ENCODE peak calls at places on chromosomes 7 and 10, in five cellular contexts. One of them, this sample, is unnamed.

GRCh38 chr7:106858618-106859532 is 6.2 kb upstream of the PIK3CG start:
- DNase-seq in IMR-90: no peak
- DNase-seq in cardiac muscle cell: peak; percentile 52
- DNase-seq in spleen: peak; percentile 76
- DNase-seq in pancreas: no peak
- DNase-seq in this sample: no peak

GRCh38 chr7:102203218-102203617 is 83.5 kb upstream of the SH2B2 start:
- DNase-seq in pancreas: no peak
- DNase-seq in spleen: no peak
- DNase-seq in cardiac muscle cell: no peak
- DNase-seq in IMR-90: no peak
- DNase-seq in this sample: no peak

GRCh38 chr10:86349474-86349873 is 17.1 kb downstream of the GRID1 start:
- DNase-seq in spleen: peak; percentile 43
- DNase-seq in cardiac muscle cell: peak; percentile 23
- DNase-seq in IMR-90: no peak
- DNase-seq in pancreas: no peak
- DNase-seq in this sample: peak; percentile 68

GRCh38 chr7:36312915-36313334 is 76.7 kb upstream of the ANLN start:
- DNase-seq in spleen: peak; percentile 59
- DNase-seq in cardiac muscle cell: no peak
- DNase-seq in IMR-90: no peak
- DNase-seq in pancreas: no peak
- DNase-seq in this sample: no peak

GRCh38 chr10:43899224-43899959 is 250.7 kb upstream of the ZNF32 start:
- DNase-seq in cardiac muscle cell: no peak
- DNase-seq in pancreas: peak; percentile 15
- DNase-seq in spleen: no peak
- DNase-seq in IMR-90: no peak
- DNase-seq in this sample: no peak

GRCh38 chr10:44950326-44951225 is 9.0 kb upstream of the RASSF4 start:
- DNase-seq in cardiac muscle cell: no peak
- DNase-seq in pancreas: no peak
- DNase-seq in IMR-90: no peak
- DNase-seq in spleen: peak; percentile 61
- DNase-seq in this sample: no peak

GRCh38 chr10:34664706-34665105 is 150.4 kb downstream of the PARD3 start:
- DNase-seq in cardiac muscle cell: no peak
- DNase-seq in pancreas: no peak
- DNase-seq in spleen: no peak
- DNase-seq in IMR-90: no peak
- DNase-seq in this sample: no peak

GRCh38 chr10:117139581-117140524 is 1.8 kb upstream of the VAX1 start:
- DNase-seq in cardiac muscle cell: no peak
- DNase-seq in pancreas: no peak
- DNase-seq in IMR-90: no peak
- DNase-seq in spleen: no peak
- DNase-seq in this sample: no peak

GRCh38 chr7:44056681-44057080 is 8.7 kb downstream of the PGAM2 start:
- DNase-seq in IMR-90: no peak
- DNase-seq in spleen: peak; percentile 68
- DNase-seq in cardiac muscle cell: no peak
- DNase-seq in pancreas: no peak
- DNase-seq in this sample: peak; percentile 21

GRCh38 chr10:98384531-98385133 is 30.4 kb downstream of the PYROXD2 start:
- DNase-seq in IMR-90: no peak
- DNase-seq in spleen: no peak
- DNase-seq in pancreas: no peak
- DNase-seq in cardiac muscle cell: no peak
- DNase-seq in this sample: no peak

GRCh38 chr10:131681122-131681521 is 219.7 kb upstream of the PPP2R2D start:
- DNase-seq in cardiac muscle cell: no peak
- DNase-seq in pancreas: no peak
- DNase-seq in IMR-90: no peak
- DNase-seq in spleen: peak; percentile 67
- DNase-seq in this sample: no peak

GRCh38 chr7:157576415-157576814 is 239.6 kb downstream of the DNAJB6 start:
- DNase-seq in spleen: peak; percentile 93
- DNase-seq in pancreas: peak; percentile 14
- DNase-seq in IMR-90: no peak
- DNase-seq in cardiac muscle cell: no peak
- DNase-seq in this sample: no peak

GRCh38 chr7:12722720-12723241 is 35.3 kb downstream of the ARL4A start:
- DNase-seq in pancreas: no peak
- DNase-seq in spleen: no peak
- DNase-seq in IMR-90: peak; percentile 5
- DNase-seq in cardiac muscle cell: no peak
- DNase-seq in this sample: no peak

GRCh38 chr7:137151056-137151731 is 192.3 kb downstream of the PTN start:
- DNase-seq in pancreas: no peak
- DNase-seq in cardiac muscle cell: peak; percentile 53
- DNase-seq in spleen: no peak
- DNase-seq in IMR-90: peak; percentile 94
- DNase-seq in this sample: no peak

GRCh38 chr7:30845426-30846135 is 66.1 kb upstream of the AQP1 start:
- DNase-seq in pancreas: no peak
- DNase-seq in spleen: peak; percentile 65
- DNase-seq in cardiac muscle cell: peak; percentile 57
- DNase-seq in IMR-90: peak; percentile 65
- DNase-seq in this sample: no peak

GRCh38 chr10:97726636-97727178 is 10.2 kb upstream of the ZFYVE27 start:
- DNase-seq in cardiac muscle cell: peak; percentile 79
- DNase-seq in spleen: peak; percentile 34
- DNase-seq in IMR-90: peak; percentile 85
- DNase-seq in pancreas: no peak
- DNase-seq in this sample: peak; percentile 29

GRCh38 chr7:129530881-129531391 is 28.6 kb downstream of the SMKR1 start:
- DNase-seq in IMR-90: peak; percentile 80
- DNase-seq in pancreas: no peak
- DNase-seq in cardiac muscle cell: peak; percentile 37
- DNase-seq in spleen: peak; percentile 6
- DNase-seq in this sample: no peak

GRCh38 chr7:24152907-24153513 is 131.0 kb upstream of the NPY start:
- DNase-seq in cardiac muscle cell: no peak
- DNase-seq in pancreas: no peak
- DNase-seq in IMR-90: no peak
- DNase-seq in spleen: no peak
- DNase-seq in this sample: no peak

GRCh38 chr7:36852017-36852416 is 127.7 kb upstream of the AOAH start:
- DNase-seq in pancreas: no peak
- DNase-seq in IMR-90: no peak
- DNase-seq in spleen: no peak
- DNase-seq in cardiac muscle cell: peak; percentile 12
- DNase-seq in this sample: no peak

GRCh38 chr7:38451840-38452239 is 178.4 kb upstream of the TARP start:
- DNase-seq in pancreas: no peak
- DNase-seq in IMR-90: peak; percentile 62
- DNase-seq in spleen: no peak
- DNase-seq in cardiac muscle cell: peak; percentile 72
- DNase-seq in this sample: no peak

GRCh38 chr7:102236592-102237287 is 49.9 kb upstream of the SH2B2 start:
- DNase-seq in spleen: peak; percentile 81
- DNase-seq in pancreas: peak; percentile 43
- DNase-seq in cardiac muscle cell: peak; percentile 77
- DNase-seq in IMR-90: peak; percentile 56
- DNase-seq in this sample: peak; percentile 81

GRCh38 chr7:28083998-28084985 is 96.3 kb downstream of the JAZF1 start:
- DNase-seq in spleen: no peak
- DNase-seq in IMR-90: no peak
- DNase-seq in cardiac muscle cell: no peak
- DNase-seq in pancreas: no peak
- DNase-seq in this sample: no peak

GRCh38 chr7:10401793-10402192 is 571.9 kb upstream of the PHF14 start:
- DNase-seq in spleen: no peak
- DNase-seq in pancreas: no peak
- DNase-seq in cardiac muscle cell: no peak
- DNase-seq in IMR-90: no peak
- DNase-seq in this sample: no peak
- H3K4me3 ChIP-seq in spleen: no peak overlapping the region
- H3K4me3 ChIP-seq in pancreas: no peak overlapping the region
- H3K4me3 ChIP-seq in cardiac muscle cell: no peak overlapping the region
- H3K4me3 ChIP-seq in IMR-90: no peak overlapping the region
- H3K4me3 ChIP-seq in this sample: no peak overlapping the region

DNA sequence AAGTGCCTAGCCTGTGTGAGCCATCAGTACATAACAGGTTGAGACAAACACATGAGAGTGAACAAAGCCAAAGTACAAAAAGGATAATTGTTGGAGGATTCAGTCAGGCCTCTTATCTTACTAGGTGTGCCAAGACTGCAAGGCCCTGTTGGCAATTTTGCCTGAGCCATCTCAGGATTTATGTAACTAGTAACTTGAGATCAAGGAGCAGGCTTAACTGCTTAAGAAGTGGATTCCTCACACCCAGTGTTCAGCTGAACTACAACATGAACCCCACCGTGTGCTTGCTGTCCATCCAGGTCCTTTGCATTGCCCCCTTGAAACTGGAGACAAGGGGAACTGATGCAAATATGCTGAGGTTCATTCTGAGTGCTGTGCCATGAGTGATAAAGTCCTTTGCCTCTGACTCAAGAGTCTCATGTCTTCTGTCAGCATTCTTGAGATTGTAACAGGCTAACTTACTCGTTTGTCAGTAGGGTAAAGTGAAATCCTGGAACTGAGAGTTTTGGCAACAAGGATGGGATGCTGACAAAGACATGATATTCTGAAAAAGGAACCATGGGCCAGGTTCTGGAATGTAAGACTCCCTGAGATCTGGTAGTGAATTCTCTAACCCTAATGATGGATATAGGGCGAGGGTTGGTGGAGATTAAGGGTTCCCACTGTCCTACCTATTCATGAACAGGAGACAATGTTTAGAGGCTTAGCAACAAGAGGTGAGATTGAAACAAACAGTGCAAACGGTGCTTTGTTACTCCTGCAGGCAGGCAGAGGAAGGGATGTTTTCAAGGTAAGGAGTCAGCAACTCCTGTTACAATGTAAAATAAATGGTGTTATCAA is 44.1 kb upstream of the GATAD1 start:
- DNase-seq in IMR-90: peak; percentile 79
- DNase-seq in spleen: no peak
- DNase-seq in cardiac muscle cell: peak; percentile 48
- DNase-seq in pancreas: no peak
- DNase-seq in this sample: no peak
- TF ChIP-seq CTCF in IMR-90: no peak
- TF ChIP-seq CTCF in spleen: no peak
- TF ChIP-seq CTCF in cardiac muscle cell: no peak
- TF ChIP-seq CTCF in pancreas: no peak
- TF ChIP-seq CTCF in this sample: no peak

DNA sequence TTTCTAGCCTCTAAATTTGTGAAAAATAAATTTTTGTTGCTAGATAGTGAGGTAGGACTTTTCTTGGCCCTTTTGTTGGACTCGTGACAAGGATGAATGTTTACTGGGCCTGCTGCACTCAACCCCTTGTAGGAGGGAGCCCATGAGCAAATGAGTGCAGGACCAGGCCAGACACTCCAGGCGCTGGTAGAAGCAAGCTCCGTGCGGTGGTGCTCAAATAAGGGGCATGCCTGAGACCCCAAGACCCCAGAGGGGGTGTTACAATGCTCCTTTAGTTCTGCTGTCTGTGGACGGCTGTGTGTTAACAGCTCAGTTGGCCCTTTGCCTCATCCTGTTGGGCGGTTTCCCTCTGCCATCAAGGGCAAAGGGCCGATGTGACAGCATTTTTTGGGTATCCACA is 1195.3 kb upstream of the PHF14 start:
- DNase-seq in cardiac muscle cell: no peak
- DNase-seq in IMR-90: no peak
- DNase-seq in spleen: no peak
- DNase-seq in pancreas: no peak
- DNase-seq in this sample: no peak
- H3K9me3 ChIP-seq in cardiac muscle cell: no peaks in the 10 kb centered on the region
- H3K9me3 ChIP-seq in IMR-90: peaks cover 18% of the 10 kb centered on the region
- H3K9me3 ChIP-seq in spleen: peaks cover 22% of the 10 kb centered on the region
- H3K9me3 ChIP-seq in pancreas: no peaks in the 10 kb centered on the region
- H3K9me3 ChIP-seq in this sample: no peaks in the 10 kb centered on the region

DNA sequence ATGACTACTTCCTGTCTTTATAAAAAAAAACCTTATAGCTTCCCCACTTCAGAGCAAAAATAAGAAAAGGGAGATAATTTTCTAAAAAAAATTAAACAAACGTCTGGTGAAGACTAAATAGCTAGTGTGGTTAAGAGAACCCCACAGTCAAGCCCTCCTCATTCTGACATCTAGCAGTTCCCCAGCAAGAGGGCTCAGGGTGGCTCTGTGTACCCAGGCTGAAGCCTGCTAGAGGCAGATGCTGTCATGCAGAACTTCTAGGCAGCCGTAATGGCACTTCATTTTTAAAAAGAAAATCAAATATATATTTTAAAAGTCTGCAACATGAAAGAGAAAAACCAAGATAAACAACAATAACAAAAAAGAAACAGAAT is 223.1 kb upstream of the KLF14 start:
- DNase-seq in cardiac muscle cell: no peak
- DNase-seq in IMR-90: no peak
- DNase-seq in pancreas: no peak
- DNase-seq in spleen: no peak
- DNase-seq in this sample: no peak
- H3K4me3 ChIP-seq in cardiac muscle cell: no peak overlapping the region
- H3K4me3 ChIP-seq in IMR-90: no peak overlapping the region
- H3K4me3 ChIP-seq in pancreas: no peak overlapping the region
- H3K4me3 ChIP-seq in spleen: no peak overlapping the region
- H3K4me3 ChIP-seq in this sample: no peak overlapping the region

DNA sequence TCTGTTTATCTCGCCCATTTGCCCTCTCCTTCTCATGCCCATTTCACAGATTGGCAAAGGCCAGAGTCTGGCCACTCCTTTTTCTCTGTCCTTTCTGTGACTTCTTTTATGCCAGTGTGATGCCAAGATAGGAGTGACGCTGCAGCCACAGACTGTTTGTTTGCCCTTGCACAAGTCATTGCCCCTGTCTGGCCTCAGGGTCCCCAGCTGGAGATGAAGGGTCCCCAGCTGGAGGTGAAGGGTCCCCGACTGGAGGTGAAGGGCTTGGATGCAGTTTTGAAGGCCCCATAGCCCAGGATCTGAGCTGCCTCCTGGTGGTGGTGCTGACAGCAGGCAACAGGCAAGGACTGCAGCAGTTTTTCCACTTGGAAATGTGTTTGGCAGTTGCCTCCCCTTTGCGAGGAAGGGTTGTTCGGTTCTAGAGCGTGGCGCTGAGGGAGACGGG is 50.8 kb upstream of the SLC29A3 start:
- DNase-seq in pancreas: no peak
- DNase-seq in spleen: no peak
- DNase-seq in IMR-90: peak; percentile 63
- DNase-seq in cardiac muscle cell: peak; percentile 63
- DNase-seq in this sample: no peak
- TF ChIP-seq CTCF in pancreas: no peak
- TF ChIP-seq CTCF in spleen: no peak
- TF ChIP-seq CTCF in IMR-90: peak; percentile 62
- TF ChIP-seq CTCF in cardiac muscle cell: peak; percentile 75
- TF ChIP-seq CTCF in this sample: peak; percentile 92

DNA sequence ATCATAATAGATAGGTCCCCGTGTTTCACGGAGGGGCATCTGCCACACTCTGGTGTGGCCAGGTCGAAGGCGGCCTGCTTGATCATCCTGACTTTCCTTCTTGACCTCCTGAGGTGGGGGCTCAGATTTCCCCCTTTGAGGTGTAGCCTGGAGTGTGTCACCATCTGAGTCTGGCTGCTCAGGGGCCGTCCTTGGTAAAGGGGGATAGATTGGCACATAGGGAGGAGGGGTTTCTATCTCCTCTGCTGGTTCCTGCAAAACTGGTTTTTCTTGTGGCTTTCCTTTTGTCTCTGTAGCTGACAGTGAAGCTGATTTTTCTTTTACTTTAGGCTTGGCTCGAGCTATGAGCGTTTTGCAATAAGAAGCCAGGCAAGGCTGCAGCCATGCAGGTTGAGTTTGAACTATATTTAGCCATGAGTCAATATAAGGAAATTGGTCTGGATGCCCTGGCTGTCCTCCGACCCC is 7.1 kb upstream of the ZNF117 start:
- DNase-seq in IMR-90: peak; percentile 63
- DNase-seq in spleen: no peak
- DNase-seq in cardiac muscle cell: peak; percentile 72
- DNase-seq in pancreas: peak; percentile 57
- DNase-seq in this sample: peak; percentile 28
- H3K9me3 ChIP-seq in IMR-90: peaks cover 63% of the 10 kb centered on the region
- H3K9me3 ChIP-seq in spleen: peaks cover 99% of the 10 kb centered on the region
- H3K9me3 ChIP-seq in cardiac muscle cell: no peaks in the 10 kb centered on the region
- H3K9me3 ChIP-seq in pancreas: no peaks in the 10 kb centered on the region
- H3K9me3 ChIP-seq in this sample: peaks cover 71% of the 10 kb centered on the region